ENCODE peak calls at places on chromosomes 16 and 17, in nine cellular contexts. L is AG10803; J is activated T-helper 9 cell treated with anti-CD3 and anti-CD28 coated beads, Interleukin-2, amount 50 U/mL, for 16 hours; T is kidney glomerular epithelial cell; M is ELR; P is left ventricle myocardium superior; V is dorsolateral prefrontal cortex; C is cardiac fibroblast; U is glutamatergic neuron. Y is an unnamed sample.

GRCh38 chr17:60244656-60245055 is 94.9 kb downstream of the CA4 start:
- DNase-seq in L (no peak), J (no peak), T (no peak), M (no peak), P (no peak), V (no peak), C (no peak), U (no peak), Y (no peak)

GRCh38 chr17:82200743-82201497 is 11.7 kb downstream of the CCDC57 start:
- DNase-seq in L (no peak), J (peak), T (no peak), M (no peak), P (no peak), V (no peak), C (no peak), U (no peak), Y (no peak)

GRCh38 chr16:7703661-7704060 is 371.0 kb downstream of the RBFOX1 start:
- DNase-seq in L (no peak), J (no peak), T (no peak), M (no peak), P (no peak), V (no peak), C (no peak), U (no peak), Y (no peak)

GRCh38 chr17:2867441-2868424 is 71.5 kb downstream of the RAP1GAP2 start:
- DNase-seq in L (peak), J (no peak), T (no peak), M (peak), P (no peak), V (no peak), C (peak), U (peak), Y (no peak)

GRCh38 chr16:878071-878784 is 77.7 kb upstream of the GNG13 start:
- DNase-seq in L (peak), J (no peak), T (no peak), M (peak), P (peak), V (no peak), C (no peak), U (peak), Y (no peak)

GRCh38 chr16:13527332-13527731 is 392.6 kb upstream of the ERCC4 start:
- DNase-seq in L (no peak), J (no peak), T (no peak), M (no peak), P (no peak), V (no peak), C (no peak), U (no peak), Y (no peak)

GRCh38 chr16:85459529-85460251 is 153.4 kb upstream of the GSE1 start:
- DNase-seq in L (no peak), J (no peak), T (no peak), M (no peak), P (peak), V (no peak), C (no peak), U (no peak), Y (no peak)

GRCh38 chr16:78098087-78098486 is 1.4 kb upstream of the WWOX start:
- DNase-seq in L (no peak), J (no peak), T (no peak), M (no peak), P (no peak), V (no peak), C (no peak), U (no peak), Y (no peak)

GRCh38 chr17:2697611-2698162 is 13.9 kb downstream of the CLUH start:
- DNase-seq in L (no peak), J (no peak), T (no peak), M (no peak), P (no peak), V (peak), C (no peak), U (peak), Y (no peak)

GRCh38 chr17:45341389-45342158 is 24.8 kb upstream of the MAP3K14 start:
- DNase-seq in L (peak), J (no peak), T (peak), M (peak), P (peak), V (no peak), C (peak), U (peak), Y (peak)

GRCh38 chr17:64003526-64004121 is 5.5 kb downstream of the PRR29 start:
- DNase-seq in L (no peak), J (no peak), T (no peak), M (no peak), P (no peak), V (no peak), C (no peak), U (no peak), Y (no peak)

GRCh38 chr16:8493885-8494487 is 96.3 kb downstream of the TMEM114 start:
- DNase-seq in L (no peak), J (no peak), T (no peak), M (no peak), P (no peak), V (no peak), C (no peak), U (no peak), Y (no peak)

GRCh38 chr16:17305694-17306093 is 165.1 kb downstream of the XYLT1 start:
- DNase-seq in L (no peak), J (peak), T (no peak), M (no peak), P (no peak), V (no peak), C (no peak), U (no peak), Y (no peak)

GRCh38 chr16:56424791-56425438 is 430 bp downstream of the AMFR start:
- DNase-seq in L (peak), J (peak), T (no peak), M (peak), P (peak), V (no peak), C (no peak), U (peak), Y (no peak)

GRCh38 chr16:67605641-67606040 is 39.3 kb upstream of the CARMIL2 start:
- DNase-seq in L (no peak), J (no peak), T (no peak), M (no peak), P (no peak), V (no peak), C (no peak), U (no peak), Y (no peak)

GRCh38 chr17:28384281-28385036 is 13.0 kb downstream of the SARM1 start:
- DNase-seq in L (peak), J (peak), T (peak), M (no peak), P (peak), V (peak), C (no peak), U (no peak), Y (no peak)

GRCh38 chr16:84378099-84378498 is 9.8 kb downstream of the ATP2C2 start:
- DNase-seq in L (no peak), J (no peak), T (no peak), M (no peak), P (no peak), V (no peak), C (no peak), U (no peak), Y (no peak)

GRCh38 chr16:12061336-12062055 is 85.0 kb downstream of the SNX29 start:
- DNase-seq in L (no peak), J (no peak), T (no peak), M (peak), P (no peak), V (no peak), C (peak), U (no peak), Y (peak)

GRCh38 chr17:50829336-50829735 is 6.0 kb upstream of the WFIKKN2 start:
- DNase-seq in L (no peak), J (no peak), T (no peak), M (no peak), P (no peak), V (no peak), C (no peak), U (no peak), Y (no peak)

GRCh38 chr16:457732-458400 is 32.4 kb downstream of the RAB11FIP3 start:
- DNase-seq in L (peak), J (no peak), T (peak), M (peak), P (no peak), V (peak), C (peak), U (peak), Y (no peak)

GRCh38 chr16:50315346-50315997 is 49.1 kb downstream of the ADCY7 start:
- DNase-seq in L (no peak), J (no peak), T (no peak), M (no peak), P (no peak), V (no peak), C (no peak), U (no peak), Y (no peak)